ENCODE peak calls at places on chromosome 3, in eight cellular contexts. M, X, N, E, C, B, G and K are unnamed samples.

GRCh38 chr3:157631468-157631867 is 128.3 kb upstream of the VEPH1 start:
- DNase-seq in N (no peak), M (no peak), E (no peak), G (no peak), B (no peak), C (peak; percentile 20), X (no peak), K (no peak)

GRCh38 chr3:42061711-42062408 is 29.3 kb upstream of the TRAK1 start:
- DNase-seq in E (no peak), B (no peak), M (peak; percentile 71), X (peak; percentile 88), N (no peak), G (no peak), C (peak; percentile 92), K (no peak)

GRCh38 chr3:64743166-64743565 is 55.4 kb upstream of the ADAMTS9 start:
- DNase-seq in G (no peak), B (no peak), X (no peak), N (no peak), C (peak; percentile 29), E (no peak), M (peak; percentile 76), K (no peak)

GRCh38 chr3:122519693-122520092 is 5.0 kb upstream of the KPNA1 start:
- DNase-seq in C (peak; percentile 23), B (no peak), M (no peak), G (no peak), N (no peak), E (no peak), X (no peak), K (no peak)

GRCh38 chr3:126111566-126112475 is 27.9 kb upstream of the SLC41A3 start:
- DNase-seq in C (no peak), N (no peak), G (no peak), X (peak; percentile 1), M (no peak), B (peak; percentile 42), E (no peak), K (no peak)

GRCh38 chr3:129001817-129002572 is 891 bp downstream of the EFCC1 start:
- DNase-seq in C (no peak), B (no peak), X (no peak), G (no peak), E (peak; percentile 83), M (no peak), N (peak; percentile 41), K (no peak)

GRCh38 chr3:140113983-140114923 is 179.3 kb downstream of the CLSTN2 start:
- DNase-seq in B (no peak), C (no peak), M (no peak), X (no peak), G (no peak), E (no peak), N (no peak), K (no peak)

GRCh38 chr3:185983495-185984141 is 45.8 kb upstream of the TRA2B start:
- DNase-seq in B (peak; percentile 61), X (peak; percentile 60), E (peak; percentile 88), C (peak; percentile 75), G (peak; percentile 67), M (peak; percentile 38), N (peak; percentile 82), K (no peak)

GRCh38 chr3:180918542-180918941 is 6.1 kb downstream of the FXR1 start:
- DNase-seq in X (no peak), B (no peak), E (no peak), G (no peak), N (no peak), C (no peak), M (no peak), K (no peak)

GRCh38 chr3:14178247-14179113 is at the start of the genes LSM3 and XPC:
- DNase-seq in C (peak; percentile 99), M (peak; percentile 98), E (peak; percentile 98), N (peak; percentile 97), X (peak; percentile 96), G (peak; percentile 94), B (peak; percentile 96), K (peak; percentile 93)

GRCh38 chr3:14172480-14172879 is 5.9 kb downstream of the XPC start:
- DNase-seq in E (no peak), X (no peak), B (no peak), G (no peak), M (no peak), C (no peak), N (no peak), K (no peak)

GRCh38 chr3:14174483-14174882 is 3.9 kb downstream of the XPC start:
- DNase-seq in M (no peak), G (no peak), N (no peak), E (no peak), X (no peak), B (no peak), C (peak; percentile 25), K (no peak)

GRCh38 chr3:14177580-14178246 is 688 bp downstream of the XPC start:
- DNase-seq in E (no peak), X (no peak), B (no peak), C (peak; percentile 6), N (no peak), G (no peak), M (no peak), K (no peak)

DNA sequence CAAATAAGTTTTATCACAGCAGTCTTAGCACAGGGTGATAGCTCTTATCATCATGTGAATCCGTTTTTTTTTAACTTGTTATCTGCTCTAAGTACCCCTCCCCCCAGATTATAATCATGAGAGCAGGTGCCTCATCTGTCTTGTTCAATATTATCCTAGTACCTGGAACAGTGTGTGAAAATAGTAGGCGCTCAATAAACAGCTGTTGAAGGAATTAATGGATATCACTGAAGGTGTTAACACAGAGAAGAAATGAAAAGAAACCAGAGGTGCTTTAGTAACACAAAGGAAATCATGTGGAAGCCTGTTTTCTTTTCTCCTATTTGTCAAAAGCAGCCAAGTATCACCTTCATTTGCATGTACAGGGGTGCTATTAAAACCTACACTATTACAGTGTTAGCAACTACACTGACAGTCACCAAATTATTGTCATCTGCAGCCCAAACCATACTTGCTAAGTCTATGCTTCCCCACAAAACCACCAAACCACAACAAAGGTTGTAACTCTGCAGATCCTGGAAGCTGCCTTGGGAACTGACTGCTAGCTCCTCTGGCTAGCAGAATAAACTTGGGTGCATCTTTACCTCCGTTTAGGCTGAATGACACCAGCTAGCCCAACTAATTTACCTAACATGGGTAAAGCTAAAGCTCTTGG is 2.9 kb downstream of the XPC start:
- DNase-seq in E (no peak), X (no peak), B (no peak), G (no peak), M (peak; percentile 29), C (peak; percentile 7), N (no peak), K (no peak)
- H3K4me3 ChIP-seq in E (no peak overlapping the region), X (no peak overlapping the region), B (no peak overlapping the region), G (no peak overlapping the region), M (no peak overlapping the region), C (no peak overlapping the region), N (no peak overlapping the region), K (no peak overlapping the region)

GRCh38 chr3:21672303-21672702 is 78.7 kb downstream of the ZNF385D start:
- DNase-seq in M (peak; percentile 82), C (peak; percentile 63), X (no peak), G (peak; percentile 56), E (no peak), B (no peak), N (no peak), K (peak; percentile 87)
- H3K4me3 ChIP-seq in M (no peak overlapping the region), C (no peak overlapping the region), X (no peak overlapping the region), G (no peak overlapping the region), E (no peak overlapping the region), B (no peak overlapping the region), N (no peak overlapping the region), K (no peak overlapping the region)

GRCh38 chr3:156483961-156484787 is 70.7 kb downstream of the SSR3 start:
- DNase-seq in M (peak; percentile 60), E (no peak), G (no peak), C (peak; percentile 80), X (no peak), B (no peak), N (no peak), K (no peak)
- H3K4me3 ChIP-seq in M (no peak overlapping the region), E (no peak overlapping the region), G (no peak overlapping the region), C (no peak overlapping the region), X (no peak overlapping the region), B (no peak overlapping the region), N (no peak overlapping the region), K (no peak overlapping the region)

DNA sequence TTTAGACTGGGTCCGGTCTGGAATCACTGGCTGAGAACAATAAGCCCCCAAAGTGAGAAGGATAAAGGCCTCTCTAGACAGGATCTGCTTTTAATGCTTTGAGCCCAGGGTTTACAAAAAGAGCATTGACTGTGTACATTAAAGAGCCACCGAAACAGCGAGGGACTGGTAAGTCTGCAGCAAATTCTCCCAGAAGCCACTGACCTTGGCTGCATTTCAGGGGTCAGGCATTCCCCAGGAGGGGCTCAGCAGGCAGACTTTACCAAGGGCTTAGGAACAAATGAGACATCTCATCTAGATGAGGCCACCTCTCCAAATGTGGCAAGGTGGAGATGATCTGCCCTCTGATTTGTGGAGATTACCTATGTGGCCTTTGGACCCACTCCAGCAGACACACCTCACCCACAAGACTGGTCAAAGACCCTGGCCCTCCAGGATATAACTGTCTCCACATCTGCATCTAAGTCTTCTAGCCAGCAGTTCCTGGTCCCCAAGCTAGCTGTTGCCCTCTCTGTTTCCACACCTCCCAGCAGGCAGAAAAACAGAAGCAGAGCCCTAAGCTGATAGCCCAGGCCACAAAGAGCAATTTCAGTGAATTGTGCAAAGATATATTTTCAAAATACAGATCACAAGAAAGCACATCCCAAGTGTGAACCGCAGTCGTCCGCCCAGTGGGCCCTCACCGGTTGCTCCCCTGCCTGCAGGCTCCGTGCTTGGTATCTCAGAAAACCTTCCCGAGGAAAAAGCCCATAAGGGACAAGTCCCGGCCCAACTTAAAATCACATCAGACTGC is 2.7 kb downstream of the TNIK start:
- DNase-seq in E (peak; percentile 51), X (no peak), N (no peak), M (no peak), C (no peak), B (no peak), G (no peak), K (no peak)
- H3K4me3 ChIP-seq in E (peak overlapping the region; percentile 61), X (peak overlapping the region; percentile 68), N (peak overlapping the region; percentile 17), M (peak overlapping the region; percentile 69), C (peak overlapping the region; percentile 95), B (no peak overlapping the region), G (no peak overlapping the region), K (peak overlapping the region; percentile 77)

DNA sequence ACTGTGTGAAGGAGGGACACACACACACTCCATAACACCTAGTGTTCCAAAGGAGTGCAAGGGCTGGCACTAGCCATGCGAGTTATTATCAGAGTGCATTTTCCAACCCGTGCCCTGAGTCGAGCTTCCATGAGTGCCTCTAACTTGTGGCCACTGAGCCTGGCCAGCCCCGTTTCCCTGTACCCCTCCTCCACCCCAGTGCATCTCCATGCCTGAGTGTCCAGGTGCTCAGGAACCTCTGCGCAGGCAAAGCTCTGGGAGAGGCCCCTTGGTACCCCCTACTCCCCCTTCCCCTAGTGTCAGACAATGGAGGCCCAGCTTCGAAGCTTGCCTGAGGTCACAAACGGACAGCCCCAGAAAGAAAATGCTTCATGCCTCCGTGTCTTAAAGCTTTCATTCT is 45.2 kb upstream of the HES1 start:
- DNase-seq in M (no peak), B (no peak), C (no peak), X (no peak), G (no peak), N (no peak), E (no peak), K (no peak)
- H3K4me3 ChIP-seq in M (no peak overlapping the region), B (no peak overlapping the region), C (no peak overlapping the region), X (no peak overlapping the region), G (no peak overlapping the region), N (peak overlapping the region; percentile 36), E (no peak overlapping the region), K (no peak overlapping the region)

DNA sequence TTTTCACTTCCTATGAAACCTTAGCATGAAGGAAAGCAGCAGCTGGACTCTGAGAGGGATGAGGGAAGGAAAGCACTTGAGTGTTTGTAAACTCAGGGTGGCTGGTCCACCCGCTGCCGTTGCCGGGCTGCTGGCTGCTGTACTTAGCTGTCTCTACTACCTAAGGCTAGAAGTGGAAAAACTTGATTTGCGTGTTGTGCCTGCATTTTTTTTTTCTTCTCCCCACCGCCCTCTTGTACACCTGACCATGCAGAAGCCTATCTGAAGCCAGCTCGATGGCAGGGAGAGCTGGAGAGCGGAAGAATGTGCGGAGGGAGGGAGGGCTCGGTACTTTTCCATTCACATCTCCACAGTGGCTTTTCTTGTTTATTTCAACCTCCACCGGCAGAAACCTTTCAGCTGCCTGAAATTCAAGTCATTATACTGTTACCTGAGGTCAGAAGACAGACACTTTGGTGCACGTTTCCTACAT is 4.8 kb upstream of the BCL6 start:
- DNase-seq in G (no peak), M (no peak), X (peak; percentile 72), E (peak; percentile 66), N (peak; percentile 70), B (peak; percentile 76), C (peak; percentile 48), K (no peak)
- H3K4me3 ChIP-seq in G (no peak overlapping the region), M (no peak overlapping the region), X (peak overlapping the region; percentile 40), E (peak overlapping the region; percentile 28), N (no peak overlapping the region), B (no peak overlapping the region), C (peak overlapping the region; percentile 21), K (peak overlapping the region; percentile 31)